ENCODE peak calls at places on chromosomes 11 and 22, in five cellular contexts. Q is neuronal stem cell, W is pancreas, R is mammary epithelial cell, K is colonic mucosa. H is an unnamed sample.

GRCh38 chr11:78150754-78151153 is 11.3 kb upstream of the ALG8 start:
- DNase-seq in Q (no peak), W (no peak), K (no peak), R (no peak), H (no peak)

GRCh38 chr11:130582994-130583393 is 134.5 kb downstream of the ADAMTS15 start:
- DNase-seq in Q (no peak), R (no peak), K (no peak), W (no peak), H (no peak)

GRCh38 chr11:88398372-88399140 is 61.0 kb upstream of the CTSC start:
- DNase-seq in K (no peak), R (peak; percentile 94), Q (no peak), W (no peak), H (no peak)

GRCh38 chr11:116211166-116211565 is 561.6 kb downstream of the BUD13 start:
- DNase-seq in K (peak; percentile 25), Q (no peak), R (no peak), W (no peak), H (no peak)

GRCh38 chr22:40020956-40021355 is 26.2 kb downstream of the FAM83F start:
- DNase-seq in Q (no peak), R (no peak), W (no peak), K (no peak), H (no peak)

GRCh38 chr11:66268953-66269906 is 791 bp downstream of the RAB1B start:
- DNase-seq in Q (no peak), R (no peak), K (no peak), W (no peak), H (peak; percentile 42)

GRCh38 chr22:49660794-49661781 is 166.6 kb downstream of the BRD1 start:
- DNase-seq in W (no peak), Q (no peak), R (no peak), K (no peak), H (peak; percentile 50)

GRCh38 chr11:19370100-19370861 is 129.5 kb upstream of the E2F8 start:
- DNase-seq in R (peak; percentile 62), Q (no peak), K (no peak), W (no peak), H (peak; percentile 62)

GRCh38 chr22:31055322-31056159 is 25.6 kb upstream of the SMTN start:
- DNase-seq in Q (peak; percentile 26), W (peak; percentile 86), K (peak; percentile 73), R (peak; percentile 96), H (peak; percentile 98)
- H3K4me3 ChIP-seq in Q (no peak overlapping the region), W (no peak overlapping the region), K (no peak overlapping the region), R (no peak overlapping the region), H (no peak overlapping the region)

DNA sequence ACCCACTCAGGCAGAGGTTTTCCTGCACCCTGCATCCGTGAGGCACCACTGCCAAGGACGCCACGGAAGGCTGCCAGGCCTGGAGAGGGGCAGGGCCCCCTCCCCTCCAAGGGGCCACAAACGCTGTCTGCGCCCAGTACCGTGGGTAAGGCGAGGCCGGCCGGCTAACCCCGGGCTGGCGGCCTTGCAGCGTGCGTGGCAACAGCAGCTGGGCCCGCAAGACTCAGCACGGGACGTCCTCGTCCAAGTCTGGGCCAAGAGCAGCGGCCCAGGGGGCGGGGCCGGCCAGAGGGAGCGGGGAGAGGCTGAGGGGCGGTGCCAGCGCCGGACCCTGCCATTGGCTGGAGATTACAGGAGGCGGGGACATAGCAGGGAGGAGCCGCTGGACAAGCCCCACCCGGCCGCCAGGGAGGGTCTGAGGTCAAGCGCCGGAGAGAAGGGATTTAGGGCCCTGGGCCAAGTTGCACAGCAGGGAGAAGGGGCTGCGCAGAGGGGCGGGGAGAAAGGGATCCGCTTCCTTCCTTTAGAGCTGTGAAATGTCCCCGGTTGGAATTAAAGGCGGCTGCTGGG is 16.0 kb downstream of the SLC43A1 start:
- DNase-seq in K (peak; percentile 97), R (peak; percentile 68), Q (peak; percentile 91), W (peak; percentile 99), H (peak; percentile 91)
- H3K27ac ChIP-seq in K (no peak overlapping the region), R (no peak overlapping the region), Q (no peak overlapping the region), W (peak overlapping the region; percentile 78), H (no peak overlapping the region)

GRCh38 chr11:119432484-119433368 is 9.8 kb upstream of the THY1 start:
- DNase-seq in W (no peak), R (peak; percentile 17), K (no peak), Q (no peak), H (no peak)

GRCh38 chr11:119436093-119436492 is 13.1 kb upstream of the THY1 start:
- DNase-seq in W (no peak), Q (no peak), K (no peak), R (no peak), H (no peak)

GRCh38 chr11:119434531-119435330 is 11.8 kb upstream of the THY1 start:
- DNase-seq in Q (no peak), R (no peak), K (no peak), W (no peak), H (no peak)

GRCh38 chr11:119431523-119431922 is 8.6 kb upstream of the THY1 start:
- DNase-seq in W (no peak), K (no peak), R (no peak), Q (no peak), H (no peak)

GRCh38 chr11:119433369-119433749 is 10.4 kb upstream of the THY1 start:
- DNase-seq in Q (no peak), W (no peak), K (no peak), R (peak; percentile 51), H (no peak)
- H3K4me3 ChIP-seq in Q (no peak overlapping the region), W (no peak overlapping the region), K (no peak overlapping the region), R (no peak overlapping the region), H (no peak overlapping the region)

DNA sequence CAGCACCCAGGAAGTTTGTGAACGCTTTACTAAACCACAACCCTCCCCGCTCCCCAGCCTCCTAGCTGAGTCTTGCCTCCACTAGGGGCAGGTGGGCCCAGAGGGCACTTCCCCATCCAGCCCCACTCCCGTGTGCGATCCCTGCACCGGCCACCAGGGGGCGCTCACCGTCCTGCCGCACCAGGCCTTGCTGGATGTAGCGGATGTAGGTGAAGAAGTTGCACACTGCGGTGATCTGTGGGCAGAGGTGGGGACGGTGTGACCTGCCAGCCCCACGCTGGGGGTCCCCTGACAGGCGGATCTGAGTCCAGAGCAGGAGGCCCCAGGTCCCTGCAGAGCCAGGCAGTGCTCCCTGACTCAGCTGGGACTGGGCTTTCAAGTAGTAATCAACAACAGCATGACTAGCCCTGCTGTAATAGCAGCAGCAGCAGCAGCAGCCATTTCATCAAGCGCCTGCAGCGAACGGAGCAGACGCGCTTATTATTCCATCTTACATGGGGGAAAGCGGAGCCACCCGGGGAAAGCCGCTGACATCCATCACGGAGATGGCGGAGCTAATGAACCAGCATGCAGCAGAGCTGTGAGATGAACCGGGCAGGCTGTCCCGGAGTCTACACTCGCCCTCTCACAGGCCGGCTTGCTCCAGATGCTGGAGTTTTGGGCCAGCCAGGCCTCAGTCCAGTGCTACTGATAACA is 7.9 kb upstream of the FADS3 start:
- DNase-seq in R (peak; percentile 52), W (peak; percentile 86), Q (peak; percentile 82), K (peak; percentile 90), H (no peak)
- H3K27ac ChIP-seq in R (no peak overlapping the region), W (no peak overlapping the region), Q (no peak overlapping the region), K (no peak overlapping the region), H (no peak overlapping the region)

GRCh38 chr22:46054878-46055158 is 77.9 kb upstream of the WNT7B start:
- DNase-seq in Q (no peak), K (no peak), R (no peak), W (no peak), H (peak; percentile 33)
- H3K4me3 ChIP-seq in Q (no peak overlapping the region), K (peak overlapping the region; percentile 62), R (peak overlapping the region; percentile 59), W (peak overlapping the region; percentile 78), H (peak overlapping the region; percentile 50)